ENCODE peak calls at places on chromosomes 3 and 15, in six cellular contexts. J is upper lobe of left lung, R is A549, D is HepG2, A is K562, H is GM12878. C is an unnamed sample.
A peak's percentile ranks its signal among the peaks of the same experiment; 100 is the strongest.

GRCh38 chr15:40785814-40786213 is 16.0 kb downstream of the C15orf62 start:
- ATAC-seq in J (no peak), R (no peak), D (peak; percentile 19), A (no peak), H (no peak), C (no peak)

GRCh38 chr15:45386420-45386819 is 8.1 kb upstream of the GATM start:
- ATAC-seq in J (no peak), R (no peak), D (peak; percentile 65), A (no peak), H (no peak), C (no peak)

GRCh38 chr3:44090036-44090435 is 151.7 kb upstream of the TOPAZ1 start:
- ATAC-seq in J (no peak), R (no peak), D (no peak), A (no peak), H (no peak), C (no peak)

GRCh38 chr3:21894459-21895083 is 143.6 kb upstream of the ZNF385D start:
- ATAC-seq in J (peak; percentile 45), R (no peak), D (no peak), A (no peak), H (peak; percentile 36), C (no peak)

GRCh38 chr3:57006949-57007419 is 53.5 kb upstream of the SPATA12 start:
- ATAC-seq in J (peak; percentile 13), R (peak; percentile 63), D (no peak), A (peak; percentile 90), H (peak; percentile 54), C (peak; percentile 46)

GRCh38 chr3:190811775-190812480 is 50.6 kb downstream of the GMNC start:
- ATAC-seq in J (peak; percentile 64), R (peak; percentile 71), D (peak; percentile 91), A (no peak), H (peak; percentile 88), C (no peak)

GRCh38 chr3:136929984-136930671 is 27.7 kb upstream of the IL20RB start:
- ATAC-seq in J (peak; percentile 83), R (no peak), D (no peak), A (no peak), H (no peak), C (peak; percentile 62)

GRCh38 chr3:194030372-194030771 is 105.6 kb upstream of the HES1 start:
- ATAC-seq in J (no peak), R (no peak), D (no peak), A (no peak), H (no peak), C (no peak)

GRCh38 chr15:74845208-74845568 is 2.2 kb upstream of the ULK3 start:
- ATAC-seq in J (no peak), R (no peak), D (no peak), A (no peak), H (no peak), C (no peak)

GRCh38 chr3:69740103-69741021 is 1.1 kb downstream of the MITF start:
- ATAC-seq in J (peak; percentile 25), R (peak; percentile 44), D (peak; percentile 19), A (peak; percentile 75), H (peak; percentile 15), C (no peak)

GRCh38 chr3:100164730-100165129 is 50.4 kb upstream of the FILIP1L start:
- ATAC-seq in J (no peak), R (no peak), D (no peak), A (no peak), H (no peak), C (no peak)

GRCh38 chr3:72018339-72018984 is 233.5 kb upstream of the PROK2 start:
- ATAC-seq in J (no peak), R (no peak), D (peak; percentile 38), A (peak; percentile 99), H (no peak), C (no peak)

GRCh38 chr3:160049570-160049969 is 60.9 kb downstream of the IL12A start:
- ATAC-seq in J (no peak), R (no peak), D (no peak), A (no peak), H (no peak), C (no peak)

GRCh38 chr15:33022629-33023028 is 171.9 kb downstream of the FMN1 start:
- ATAC-seq in J (peak; percentile 76), R (peak; percentile 49), D (no peak), A (no peak), H (no peak), C (no peak)

GRCh38 chr3:36457667-36458066 is 77.4 kb downstream of the STAC start:
- ATAC-seq in J (no peak), R (no peak), D (no peak), A (no peak), H (no peak), C (no peak)

GRCh38 chr3:124774305-124774673 is 44.0 kb downstream of the UMPS start:
- ATAC-seq in J (peak; percentile 39), R (peak; percentile 57), D (peak; percentile 20), A (no peak), H (no peak), C (peak; percentile 69)

GRCh38 chr15:71199384-71200351 is 84.4 kb downstream of the THSD4 start:
- ATAC-seq in J (peak; percentile 43), R (peak; percentile 45), D (no peak), A (no peak), H (no peak), C (peak; percentile 34)

GRCh38 chr15:67187351-67187854 is 67.1 kb downstream of the AAGAB start:
- ATAC-seq in J (no peak), R (peak; percentile 1), D (no peak), A (no peak), H (no peak), C (no peak)

GRCh38 chr3:174937488-174937887 is 78.4 kb downstream of the NAALADL2 start:
- ATAC-seq in J (no peak), R (no peak), D (no peak), A (no peak), H (no peak), C (no peak)

GRCh38 chr3:49161808-49162530 is 4.2 kb downstream of the CCDC71 start:
- ATAC-seq in J (no peak), R (no peak), D (no peak), A (no peak), H (no peak), C (no peak)

GRCh38 chr3:190217081-190217480 is 96.4 kb upstream of the P3H2 start:
- ATAC-seq in J (no peak), R (no peak), D (no peak), A (no peak), H (no peak), C (no peak)

DNA sequence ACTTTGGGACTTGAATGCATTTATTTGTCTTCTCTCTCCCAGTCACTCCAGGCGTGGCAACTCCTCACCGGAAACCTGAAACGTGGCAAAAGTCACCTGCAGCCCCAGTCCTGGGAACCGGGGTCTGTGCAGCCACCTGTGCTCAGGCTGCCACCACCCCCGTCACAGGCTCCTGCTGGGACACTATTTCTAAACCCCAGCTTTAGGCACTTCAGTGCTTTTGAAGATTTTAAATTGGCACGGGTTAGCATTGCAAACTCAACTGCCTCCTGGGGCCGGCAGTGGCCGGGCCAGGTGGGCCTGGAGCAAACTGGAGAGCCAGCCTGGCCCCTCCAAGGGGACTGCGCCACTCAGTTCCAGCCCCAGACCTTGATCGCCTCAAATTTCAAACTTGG is 146.7 kb upstream of the IQSEC1 start:
- ATAC-seq in J (no peak), R (no peak), D (no peak), A (no peak), H (no peak), C (no peak)
- TF ChIP-seq EP300 in J (no peak), R (no peak), D (no peak), A (no peak), H (no peak), C (no peak)

GRCh38 chr3:129021140-129021551 is 20.0 kb downstream of the EFCC1 start:
- ATAC-seq in J (peak; percentile 7), R (no peak), D (no peak), A (no peak), H (no peak), C (no peak)
- H3K4me1 ChIP-seq in J (peaks cover 71% of the 10 kb centered on the region), R (peaks cover 10% of the 10 kb centered on the region), D (peaks cover 22% of the 10 kb centered on the region), A (peaks cover 32% of the 10 kb centered on the region), H (peaks cover 13% of the 10 kb centered on the region), C (no peaks in the 10 kb centered on the region)

GRCh38 chr3:7697538-7697937 is 804.1 kb upstream of the LMCD1 start:
- ATAC-seq in J (no peak), R (no peak), D (no peak), A (no peak), H (no peak), C (no peak)
- TF ChIP-seq EP300 in J (no peak), R (no peak), D (no peak), A (no peak), H (no peak), C (no peak)

GRCh38 chr3:169493512-169494141 is 169.9 kb downstream of the MECOM start:
- ATAC-seq in J (no peak), R (no peak), D (no peak), A (no peak), H (no peak), C (no peak)

GRCh38 chr3:169494982-169495381 is 168.5 kb downstream of the MECOM start:
- ATAC-seq in J (no peak), R (no peak), D (no peak), A (no peak), H (no peak), C (no peak)

GRCh38 chr3:169497567-169498257 is 165.8 kb downstream of the MECOM start:
- ATAC-seq in J (no peak), R (no peak), D (no peak), A (no peak), H (no peak), C (no peak)

GRCh38 chr3:169496402-169496801 is 167.1 kb downstream of the MECOM start:
- ATAC-seq in J (no peak), R (no peak), D (no peak), A (no peak), H (no peak), C (no peak)

GRCh38 chr3:169495569-169495968 is 167.9 kb downstream of the MECOM start:
- ATAC-seq in J (no peak), R (no peak), D (no peak), A (no peak), H (no peak), C (no peak)
- H3K4me1 ChIP-seq in J (no peaks in the 10 kb centered on the region), R (no peaks in the 10 kb centered on the region), D (no peaks in the 10 kb centered on the region), A (no peaks in the 10 kb centered on the region), H (no peaks in the 10 kb centered on the region), C (no peaks in the 10 kb centered on the region)

GRCh38 chr3:129315386-129315991 is 36.8 kb downstream of the HMCES start:
- ATAC-seq in J (peak; percentile 27), R (no peak), D (no peak), A (peak; percentile 7), H (peak; percentile 2), C (peak; percentile 0)
- TF ChIP-seq EP300 in J (no peak), R (no peak), D (no peak), A (no peak), H (no peak), C (no peak)

GRCh38 chr3:134313839-134314587 is 60.2 kb downstream of the AMOTL2 start:
- ATAC-seq in J (peak; percentile 2), R (no peak), D (peak; percentile 18), A (no peak), H (no peak), C (no peak)
- H3K4me1 ChIP-seq in J (peaks cover 79% of the 10 kb centered on the region), R (peaks cover 86% of the 10 kb centered on the region), D (peaks cover 68% of the 10 kb centered on the region), A (peaks cover 13% of the 10 kb centered on the region), H (no peaks in the 10 kb centered on the region), C (peaks cover 16% of the 10 kb centered on the region)

DNA sequence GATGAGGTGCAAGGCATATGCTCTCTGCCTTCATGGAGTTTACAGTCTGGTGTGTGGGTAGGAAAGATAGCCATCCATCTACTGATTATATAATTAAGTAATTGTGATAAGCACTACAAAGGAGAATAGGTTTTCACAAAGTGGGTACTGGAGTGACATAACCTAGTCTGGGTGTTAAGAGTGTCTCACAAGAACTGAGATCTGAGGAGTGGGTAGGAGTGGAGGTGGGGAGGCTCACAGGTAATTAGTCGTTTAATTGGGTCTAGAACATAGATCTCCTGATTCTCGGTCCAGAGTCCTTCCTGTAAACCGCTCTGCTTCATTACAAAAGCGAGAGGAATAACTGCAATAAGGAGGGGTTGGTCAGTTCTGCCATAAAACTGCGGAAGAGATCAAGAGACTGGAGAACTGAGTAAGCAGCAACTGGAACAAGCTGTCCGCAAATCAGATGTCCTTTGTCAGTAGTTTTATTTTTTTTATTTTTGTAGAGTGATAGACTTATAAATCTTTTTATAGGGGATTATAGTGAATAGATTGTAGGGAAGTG is 2.2 kb downstream of the NEO1 start:
- ATAC-seq in J (no peak), R (no peak), D (no peak), A (no peak), H (no peak), C (no peak)
- TF ChIP-seq EP300 in J (no peak), R (no peak), D (no peak), A (no peak), H (no peak), C (no peak)

C was measured in gastroesophageal sphincter.